ENCODE peak calls at places on chromosomes 13 and 19, in ten cellular contexts. L, N, O, G, Q, T, H, U, C and Z are unnamed samples.

GRCh38 chr13:112953591-112954487 is 15.2 kb upstream of the MCF2L start:
- DNase-seq in L (no peak), N (no peak), O (no peak), G (no peak), Q (no peak), T (no peak), H (no peak), U (no peak), C (no peak), Z (no peak)

GRCh38 chr19:48490980-48491792 is 20.4 kb downstream of the LMTK3 start:
- DNase-seq in L (no peak), N (no peak), O (peak; percentile 64), G (peak; percentile 67), Q (peak; percentile 39), T (peak; percentile 71), H (peak; percentile 61), U (no peak), C (no peak), Z (no peak)

GRCh38 chr19:31330237-31330636 is 19.0 kb downstream of the TSHZ3 start:
- DNase-seq in L (no peak), N (no peak), O (no peak), G (no peak), Q (no peak), T (no peak), H (no peak), U (no peak), C (no peak), Z (no peak)

GRCh38 chr13:85724554-85725432 is 74.4 kb downstream of the SLITRK6 start:
- DNase-seq in L (no peak), N (no peak), O (no peak), G (no peak), Q (peak; percentile 2), T (no peak), H (peak; percentile 40), U (no peak), C (no peak), Z (no peak)

GRCh38 chr19:52190679-52191293 is 934 bp downstream of the PPP2R1A start:
- DNase-seq in L (no peak), N (peak; percentile 55), O (no peak), G (no peak), Q (no peak), T (peak; percentile 56), H (peak; percentile 38), U (no peak), C (peak; percentile 52), Z (peak; percentile 19)

GRCh38 chr19:56223481-56223880 is 21.4 kb downstream of the ZSCAN5C start:
- DNase-seq in L (no peak), N (no peak), O (no peak), G (no peak), Q (no peak), T (no peak), H (no peak), U (no peak), C (no peak), Z (no peak)

GRCh38 chr19:29255006-29255405 is 42.1 kb upstream of the UQCRFS1 start:
- DNase-seq in L (no peak), N (no peak), O (no peak), G (no peak), Q (no peak), T (no peak), H (no peak), U (no peak), C (no peak), Z (no peak)

GRCh38 chr13:109576331-109576813 is 210.0 kb downstream of the IRS2 start:
- DNase-seq in L (no peak), N (peak; percentile 60), O (no peak), G (no peak), Q (no peak), T (no peak), H (no peak), U (no peak), C (no peak), Z (no peak)

GRCh38 chr19:45681391-45682015 is 10.2 kb downstream of the SNRPD2 start:
- DNase-seq in L (peak; percentile 34), N (peak; percentile 83), O (peak; percentile 76), G (peak; percentile 63), Q (peak; percentile 51), T (peak; percentile 92), H (peak; percentile 88), U (peak; percentile 75), C (peak; percentile 97), Z (peak; percentile 67)

GRCh38 chr19:21758296-21758695 is 9.1 kb downstream of the ZNF100 start:
- DNase-seq in L (no peak), N (no peak), O (no peak), G (no peak), Q (no peak), T (no peak), H (no peak), U (no peak), C (no peak), Z (no peak)